ENCODE peak calls at places on chromosomes 6 and 20, in nine cellular contexts. G is endothelial cell of umbilical vein; X is fibroblast of villous mesenchyme; T is transverse colon; S is Panc1; Y is heart right ventricle; Z is CD8-positive, alpha-beta T cell; R is left ventricle myocardium inferior; L is trophoblast cell. I is an unnamed sample.
A peak's percentile ranks its signal among the peaks of the same experiment; 100 is the strongest.

GRCh38 chr6:49528571-49528970 is 21.9 kb upstream of the C6orf141 start:
- DNase-seq in G (no peak), X (no peak), T (no peak), S (no peak), Y (no peak), Z (no peak), R (no peak), L (peak; percentile 31), I (no peak)

GRCh38 chr6:116267879-116268588 is 11.7 kb downstream of the TSPYL1 start:
- DNase-seq in G (no peak), X (no peak), T (no peak), S (no peak), Y (no peak), Z (no peak), R (no peak), L (peak; percentile 73), I (no peak)

GRCh38 chr6:166595949-166596348 is 9.5 kb upstream of the RAMACL start:
- DNase-seq in G (no peak), X (no peak), T (no peak), S (no peak), Y (no peak), Z (no peak), R (no peak), L (no peak), I (no peak)

GRCh38 chr6:170453586-170454511 is 99.3 kb downstream of the PSMB1 start:
- DNase-seq in G (no peak), X (no peak), T (no peak), S (no peak), Y (no peak), Z (no peak), R (no peak), L (no peak), I (no peak)

GRCh38 chr6:166861961-166862286 is 94.4 kb downstream of the RNASET2 start:
- DNase-seq in G (no peak), X (no peak), T (no peak), S (no peak), Y (no peak), Z (no peak), R (no peak), L (peak; percentile 2), I (no peak)

GRCh38 chr6:33172307-33173227 is 19.7 kb downstream of the COL11A2 start:
- DNase-seq in G (no peak), X (peak; percentile 31), T (no peak), S (no peak), Y (no peak), Z (no peak), R (no peak), L (no peak), I (no peak)

GRCh38 chr20:32483351-32484220 is 101.5 kb downstream of the NOL4L start:
- DNase-seq in G (peak; percentile 75), X (peak; percentile 77), T (peak; percentile 87), S (no peak), Y (peak; percentile 69), Z (peak; percentile 75), R (peak; percentile 60), L (peak; percentile 58), I (peak; percentile 91)

GRCh38 chr6:35048631-35049083 is 92.5 kb downstream of the TCP11 start:
- DNase-seq in G (no peak), X (peak; percentile 98), T (peak; percentile 50), S (no peak), Y (no peak), Z (peak; percentile 9), R (no peak), L (peak; percentile 27), I (peak; percentile 88)

DNA sequence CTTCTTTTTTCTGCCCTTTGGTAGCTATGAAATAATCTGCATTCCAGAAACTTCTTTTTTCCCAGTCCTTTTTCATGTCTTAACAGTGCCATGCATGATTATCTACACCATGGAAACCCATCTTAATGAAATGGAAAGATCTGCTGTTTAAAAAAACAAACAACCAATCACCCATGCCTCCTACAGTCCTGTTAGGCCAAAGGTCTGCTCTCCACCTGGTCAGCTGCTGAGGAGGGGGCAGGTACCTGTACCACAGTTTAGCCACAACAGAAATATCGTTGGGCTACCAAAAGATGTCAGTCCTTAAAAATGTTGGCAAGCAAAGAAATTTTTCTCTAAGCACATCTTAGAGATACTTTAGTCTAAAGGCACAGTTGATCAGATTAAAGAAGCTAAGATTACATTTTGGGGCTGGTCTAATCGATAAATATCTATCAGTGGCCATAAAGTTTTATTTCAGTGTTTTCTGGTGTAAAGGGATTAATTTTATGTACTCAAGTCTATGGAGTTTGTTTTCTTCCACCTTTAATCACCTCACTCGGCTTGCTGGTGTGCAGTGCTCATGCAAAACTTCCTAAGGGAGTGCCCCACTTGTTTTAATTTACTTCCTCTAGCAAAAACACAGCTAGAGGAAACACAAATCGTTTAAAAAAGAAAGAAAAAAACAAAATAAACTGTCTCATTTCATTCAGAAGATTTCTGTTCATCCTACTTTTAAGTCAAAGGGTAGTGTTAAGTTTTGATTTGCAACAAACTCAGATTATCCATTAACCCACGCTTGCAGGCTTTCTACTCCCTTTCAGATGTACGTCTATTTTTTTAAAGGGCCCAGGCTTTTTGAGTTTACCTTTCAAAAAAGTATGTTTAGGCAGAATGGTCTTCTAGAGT is 112.9 kb downstream of the SLC16A10 start:
- DNase-seq in G (no peak), X (no peak), T (no peak), S (no peak), Y (no peak), Z (no peak), R (no peak), L (no peak), I (no peak)
- H3K4me3 ChIP-seq in G (no peak overlapping the region), X (no peak overlapping the region), T (no peak overlapping the region), S (no peak overlapping the region), Y (no peak overlapping the region), Z (no peak overlapping the region), R (no peak overlapping the region), L (no peak overlapping the region), I (no peak overlapping the region)

DNA sequence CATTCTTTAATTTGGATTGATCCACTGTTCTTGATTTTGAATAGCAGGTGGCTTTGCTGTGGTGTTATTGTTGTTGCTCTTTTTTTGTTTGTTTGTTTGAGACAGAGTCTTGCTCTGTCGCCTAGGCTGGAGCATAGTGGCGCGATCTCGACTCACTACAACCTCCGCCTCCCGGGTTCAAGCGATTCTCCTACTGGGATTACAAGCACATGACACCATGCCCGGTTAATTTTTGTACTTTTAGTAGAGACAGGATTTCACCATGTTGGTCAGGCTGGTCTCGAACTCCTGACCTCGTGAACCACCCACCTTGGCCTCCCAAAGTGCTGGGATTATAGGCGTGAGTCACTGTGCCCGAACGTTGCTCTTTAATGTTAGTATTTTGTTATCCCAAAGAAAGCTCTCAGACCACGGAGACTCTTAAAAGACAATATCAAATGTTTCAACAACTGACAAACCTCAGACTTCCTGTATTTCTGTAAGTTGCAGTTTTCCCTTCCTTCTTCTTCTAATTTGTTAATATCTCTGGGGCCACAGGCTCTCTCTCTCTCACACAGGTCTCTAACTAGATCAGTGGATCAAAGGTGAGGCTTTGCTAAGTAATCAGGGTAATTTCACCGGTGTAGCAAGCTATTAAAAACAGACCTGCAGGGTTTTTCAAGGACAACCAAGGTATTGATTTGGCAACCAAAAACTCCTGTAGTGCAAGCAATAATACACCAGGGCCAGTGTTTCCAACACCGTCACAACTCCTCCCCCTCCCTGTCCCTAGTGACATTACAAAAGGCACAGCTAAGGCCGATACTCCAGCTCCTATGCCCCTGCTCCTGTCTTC is 48.8 kb upstream of the ZNF217 start:
- DNase-seq in G (no peak), X (peak; percentile 84), T (peak; percentile 66), S (no peak), Y (no peak), Z (peak; percentile 49), R (no peak), L (peak; percentile 67), I (peak; percentile 42)
- H3K4me3 ChIP-seq in G (peak overlapping the region; percentile 28), X (peak overlapping the region; percentile 6), T (no peak overlapping the region), S (no peak overlapping the region), Y (no peak overlapping the region), Z (peak overlapping the region; percentile 47), R (peak overlapping the region; percentile 22), L (no peak overlapping the region), I (no peak overlapping the region)

GRCh38 chr20:49318091-49318429 is 40.2 kb upstream of the ZNFX1 start:
- DNase-seq in G (no peak), X (no peak), T (no peak), S (no peak), Y (no peak), Z (no peak), R (no peak), L (no peak), I (no peak)

GRCh38 chr20:49320460-49320859 is 42.6 kb upstream of the ZNFX1 start:
- DNase-seq in G (peak; percentile 37), X (peak; percentile 47), T (no peak), S (no peak), Y (no peak), Z (no peak), R (no peak), L (peak; percentile 19), I (no peak)

GRCh38 chr20:49316704-49317103 is 38.8 kb upstream of the ZNFX1 start:
- DNase-seq in G (no peak), X (no peak), T (no peak), S (no peak), Y (no peak), Z (no peak), R (no peak), L (no peak), I (no peak)

GRCh38 chr20:49319204-49319809 is 41.5 kb upstream of the ZNFX1 start:
- DNase-seq in G (no peak), X (no peak), T (no peak), S (no peak), Y (no peak), Z (no peak), R (no peak), L (no peak), I (no peak)

GRCh38 chr20:49318430-49319203 is 40.8 kb upstream of the ZNFX1 start:
- DNase-seq in G (no peak), X (no peak), T (no peak), S (no peak), Y (no peak), Z (peak; percentile 28), R (no peak), L (no peak), I (no peak)
- H3K4me3 ChIP-seq in G (no peak overlapping the region), X (no peak overlapping the region), T (no peak overlapping the region), S (peak overlapping the region; percentile 4), Y (peak overlapping the region; percentile 36), Z (peak overlapping the region; percentile 66), R (peak overlapping the region; percentile 54), L (no peak overlapping the region), I (no peak overlapping the region)

GRCh38 chr20:56358600-56359211 is at the start of gene FAM210B:
- DNase-seq in G (peak; percentile 81), X (peak; percentile 89), T (peak; percentile 90), S (peak; percentile 33), Y (peak; percentile 90), Z (peak; percentile 79), R (peak; percentile 88), L (peak; percentile 93), I (peak; percentile 76)

GRCh38 chr20:56359212-56360132 is 698 bp downstream of the FAM210B start:
- DNase-seq in G (peak; percentile 76), X (peak; percentile 82), T (peak; percentile 47), S (no peak), Y (peak; percentile 61), Z (no peak), R (peak; percentile 46), L (peak; percentile 70), I (peak; percentile 41)

GRCh38 chr20:56360899-56361199 is 2.1 kb downstream of the FAM210B start:
- DNase-seq in G (no peak), X (no peak), T (no peak), S (no peak), Y (no peak), Z (no peak), R (no peak), L (no peak), I (no peak)

GRCh38 chr20:56360133-56360898 is 1.5 kb downstream of the FAM210B start:
- DNase-seq in G (no peak), X (no peak), T (no peak), S (no peak), Y (no peak), Z (no peak), R (no peak), L (no peak), I (no peak)

DNA sequence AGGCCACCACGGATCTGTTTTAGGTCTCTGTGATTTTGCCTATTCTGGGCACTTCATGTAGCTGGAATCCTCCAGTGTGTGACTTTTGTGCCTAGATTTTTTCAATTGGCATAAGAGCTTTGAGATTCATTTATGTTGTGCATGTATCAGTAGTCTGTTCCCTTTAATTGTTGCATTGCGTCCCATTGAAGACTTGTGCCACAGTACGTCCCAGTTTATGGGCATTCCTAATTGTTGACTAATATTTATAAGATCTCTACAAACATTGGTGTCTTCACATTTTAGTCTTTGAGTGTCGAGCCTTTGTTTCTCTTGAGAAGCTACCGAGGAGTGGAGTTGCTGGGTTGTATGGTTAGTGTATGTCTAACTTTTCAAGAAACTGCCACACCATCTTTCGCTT is 704 bp upstream of the FAM210B start:
- DNase-seq in G (no peak), X (peak; percentile 39), T (no peak), S (no peak), Y (no peak), Z (no peak), R (no peak), L (no peak), I (no peak)
- H3K4me3 ChIP-seq in G (no peak overlapping the region), X (peak overlapping the region; percentile 52), T (peak overlapping the region; percentile 97), S (peak overlapping the region; percentile 72), Y (peak overlapping the region; percentile 72), Z (peak overlapping the region; percentile 40), R (peak overlapping the region; percentile 86), L (no peak overlapping the region), I (no peak overlapping the region)